ENCODE peak calls at places on chromosome 4, in five cellular contexts. A is nucleus accumbens, E is NAMALWA, Z is Kasumi-1, R is ACHN. G is an unnamed sample.
A peak's percentile ranks its signal among the peaks of the same experiment; 100 is the strongest.

GRCh38 chr4:157018920-157019490 is 47.4 kb upstream of the PDGFC start:
- DNase-seq in R (no peak), E (no peak), A (no peak), Z (no peak), G (no peak)

GRCh38 chr4:44738615-44739014 is 12.3 kb upstream of the GNPDA2 start:
- DNase-seq in Z (peak; percentile 42), A (no peak), R (no peak), E (peak; percentile 66), G (no peak)

GRCh38 chr4:20645231-20645630 is 55.0 kb upstream of the PACRGL start:
- DNase-seq in Z (no peak), A (no peak), E (no peak), R (no peak), G (peak; percentile 52)

GRCh38 chr4:82044141-82044993 is 329.4 kb downstream of the HNRNPD start:
- DNase-seq in A (peak; percentile 25), E (no peak), Z (peak; percentile 31), R (peak; percentile 45), G (no peak)

GRCh38 chr4:164790249-164790648 is 36.3 kb downstream of the SMIM31 start:
- DNase-seq in Z (no peak), A (no peak), R (no peak), E (no peak), G (no peak)

GRCh38 chr4:2254665-2255500 is 7.0 kb downstream of the MXD4 start:
- DNase-seq in E (no peak), A (no peak), R (no peak), Z (no peak), G (no peak)

GRCh38 chr4:6191448-6192130 is 8.8 kb downstream of the JAKMIP1 start:
- DNase-seq in R (no peak), A (no peak), Z (no peak), E (no peak), G (no peak)

GRCh38 chr4:123390846-123391456 is 5.6 kb upstream of the SPRY1 start:
- DNase-seq in Z (peak; percentile 62), A (no peak), E (peak; percentile 65), R (peak; percentile 40), G (no peak)

GRCh38 chr4:173530326-173531062 is 465 bp upstream of the HAND2 start:
- DNase-seq in A (no peak), Z (no peak), R (no peak), E (no peak), G (no peak)

GRCh38 chr4:138671606-138672084 is 343.9 kb upstream of the NOCT start:
- DNase-seq in A (no peak), R (no peak), Z (no peak), E (no peak), G (no peak)

GRCh38 chr4:184320630-184321029 is 103.0 kb upstream of the ENPP6 start:
- DNase-seq in R (no peak), Z (no peak), A (no peak), E (no peak), G (no peak)

GRCh38 chr4:12293906-12294525 is 865.3 kb upstream of the HS3ST1 start:
- DNase-seq in A (no peak), R (no peak), Z (no peak), E (no peak), G (no peak)

GRCh38 chr4:147843162-147843561 is 111.3 kb downstream of the ARHGAP10 start:
- DNase-seq in R (peak; percentile 31), A (no peak), Z (no peak), E (peak; percentile 43), G (no peak)

GRCh38 chr4:186298034-186298647 is 32.2 kb downstream of the F11 start:
- DNase-seq in A (no peak), E (no peak), Z (no peak), R (no peak), G (no peak)

GRCh38 chr4:100591156-100591876 is 73.5 kb upstream of the EMCN start:
- DNase-seq in A (no peak), E (no peak), R (no peak), Z (no peak), G (no peak)

GRCh38 chr4:135238940-135239339 is 1037.4 kb upstream of the PABPC4L start:
- DNase-seq in R (no peak), E (no peak), Z (no peak), A (no peak), G (no peak)

GRCh38 chr4:128844931-128845330 is 35.4 kb downstream of the JADE1 start:
- DNase-seq in R (no peak), A (no peak), Z (no peak), E (no peak), G (no peak)

GRCh38 chr4:114081783-114082182 is 102.3 kb upstream of the ARSJ start:
- DNase-seq in R (no peak), E (no peak), Z (no peak), A (no peak), G (no peak)

GRCh38 chr4:77187231-77187630 is 30.2 kb downstream of the CCNG2 start:
- DNase-seq in Z (no peak), E (no peak), A (no peak), R (no peak), G (no peak)

GRCh38 chr4:108529984-108530901 is 90.1 kb upstream of the RPL34 start:
- DNase-seq in A (no peak), E (no peak), Z (no peak), R (no peak), G (no peak)

GRCh38 chr4:130675262-130675661 is 1579.3 kb downstream of the C4orf33 start:
- DNase-seq in E (no peak), R (no peak), Z (no peak), A (no peak), G (no peak)

GRCh38 chr4:40987151-40987550 is 227.2 kb downstream of the APBB2 start:
- DNase-seq in Z (no peak), E (no peak), A (no peak), R (no peak), G (no peak)

GRCh38 chr4:2320746-2321145 is 58.8 kb upstream of the MXD4 start:
- DNase-seq in A (no peak), R (no peak), Z (no peak), E (no peak), G (no peak)

GRCh38 chr4:38664704-38665401 is 854 bp downstream of the KLF3 start:
- DNase-seq in R (peak; percentile 62), Z (peak; percentile 48), E (no peak), A (peak; percentile 71), G (peak; percentile 63)

GRCh38 chr4:40193578-40193977 is 3.3 kb upstream of the RHOH start:
- DNase-seq in E (no peak), R (no peak), A (no peak), Z (no peak), G (no peak)

GRCh38 chr4:158814636-158815035 is 45.8 kb downstream of the FNIP2 start:
- DNase-seq in A (no peak), R (no peak), E (no peak), Z (no peak), G (no peak)